ENCODE peak calls at places on chromosomes 1 and 21, in six cellular contexts. V is ovary; P is GM23338; X is CD8-positive, alpha-beta T cell; Z is SK-N-SH; O is uterus. S is an unnamed sample.

GRCh38 chr21:27346041-27346448 is 379.2 kb upstream of the ADAMTS5 start:
- DNase-seq in V (no peak), P (no peak), X (no peak), Z (no peak), O (no peak), S (no peak)

GRCh38 chr1:54596756-54597155 is 26.6 kb downstream of the FAM151A start:
- DNase-seq in V (no peak), P (no peak), X (no peak), Z (no peak), O (no peak), S (peak; percentile 29)

GRCh38 chr1:202288177-202288576 is 53.6 kb downstream of the UBE2T start:
- DNase-seq in V (no peak), P (no peak), X (no peak), Z (no peak), O (no peak), S (no peak)

GRCh38 chr21:41926068-41926806 is 27.6 kb downstream of the C2CD2 start:
- DNase-seq in V (no peak), P (peak; percentile 64), X (peak; percentile 68), Z (no peak), O (no peak), S (peak; percentile 44)

GRCh38 chr1:115676498-115677171 is 34.9 kb downstream of the VANGL1 start:
- DNase-seq in V (no peak), P (no peak), X (no peak), Z (no peak), O (no peak), S (no peak)

GRCh38 chr1:220300442-220301121 is 28.3 kb upstream of the RAB3GAP2 start:
- DNase-seq in V (peak; percentile 52), P (peak; percentile 64), X (no peak), Z (peak; percentile 48), O (peak; percentile 74), S (peak; percentile 84)

GRCh38 chr1:38577385-38577784 is 282.2 kb downstream of the RRAGC start:
- DNase-seq in V (no peak), P (no peak), X (peak; percentile 41), Z (no peak), O (no peak), S (no peak)

GRCh38 chr1:206839857-206840256 is 25.6 kb upstream of the IL20 start:
- DNase-seq in V (no peak), P (no peak), X (no peak), Z (no peak), O (no peak), S (no peak)

GRCh38 chr1:208759250-208759649 is 515.1 kb upstream of the PLXNA2 start:
- DNase-seq in V (no peak), P (no peak), X (no peak), Z (no peak), O (no peak), S (no peak)

GRCh38 chr21:43716376-43717165 is 2.4 kb upstream of the PDXK start:
- DNase-seq in V (no peak), P (no peak), X (no peak), Z (no peak), O (no peak), S (no peak)

GRCh38 chr21:37257526-37257966 is 9.6 kb downstream of the VPS26C start:
- DNase-seq in V (peak; percentile 53), P (peak; percentile 61), X (no peak), Z (peak; percentile 74), O (peak; percentile 22), S (peak; percentile 46)

GRCh38 chr1:182170941-182171461 is 109.5 kb upstream of the ZNF648 start:
- DNase-seq in V (no peak), P (no peak), X (no peak), Z (no peak), O (no peak), S (no peak)

GRCh38 chr1:1610796-1611597 is 4.3 kb upstream of the MIB2 start:
- DNase-seq in V (peak; percentile 76), P (no peak), X (no peak), Z (no peak), O (peak; percentile 61), S (no peak)

GRCh38 chr1:157108448-157108847 is 8.8 kb upstream of the ETV3L start:
- DNase-seq in V (no peak), P (no peak), X (no peak), Z (no peak), O (no peak), S (no peak)

GRCh38 chr1:212525479-212526110 is 83.0 kb upstream of the ATF3 start:
- DNase-seq in V (no peak), P (no peak), X (no peak), Z (no peak), O (no peak), S (no peak)

GRCh38 chr1:185886671-185887070 is 152.5 kb downstream of the HMCN1 start:
- DNase-seq in V (no peak), P (no peak), X (no peak), Z (no peak), O (no peak), S (no peak)

GRCh38 chr1:29824025-29824424 is 587.7 kb downstream of the PTPRU start:
- DNase-seq in V (no peak), P (no peak), X (peak; percentile 25), Z (no peak), O (no peak), S (no peak)

GRCh38 chr1:205775717-205776056 is 405 bp upstream of the RAB29 start:
- DNase-seq in V (no peak), P (no peak), X (no peak), Z (no peak), O (no peak), S (no peak)

GRCh38 chr21:41168391-41169257 is 664 bp downstream of the BACE2 start:
- DNase-seq in V (peak; percentile 55), P (peak; percentile 65), X (no peak), Z (peak; percentile 27), O (peak; percentile 60), S (peak; percentile 38)

GRCh38 chr1:169133228-169133576 is 26.7 kb downstream of the ATP1B1 start:
- DNase-seq in V (no peak), P (no peak), X (no peak), Z (no peak), O (no peak), S (no peak)

GRCh38 chr21:45455321-45456013 is 50.5 kb downstream of the COL18A1 start:
- DNase-seq in V (peak; percentile 68), P (no peak), X (no peak), Z (no peak), O (no peak), S (no peak)

GRCh38 chr1:227451062-227451461 is 112.3 kb upstream of the ZNF678 start:
- DNase-seq in V (no peak), P (no peak), X (no peak), Z (no peak), O (no peak), S (no peak)

GRCh38 chr1:200478239-200478623 is 68.4 kb upstream of the ZNF281 start:
- DNase-seq in V (no peak), P (no peak), X (no peak), Z (no peak), O (no peak), S (no peak)

GRCh38 chr1:95326023-95326422 is 92.0 kb downstream of the RWDD3 start:
- DNase-seq in V (no peak), P (no peak), X (no peak), Z (no peak), O (no peak), S (no peak)

GRCh38 chr1:10860682-10861081 is 64.2 kb upstream of the CASZ1 start:
- DNase-seq in V (no peak), P (no peak), X (no peak), Z (no peak), O (no peak), S (no peak)

GRCh38 chr1:202643397-202644218 is 66.6 kb downstream of the SYT2 start:
- DNase-seq in V (no peak), P (peak; percentile 72), X (no peak), Z (peak; percentile 70), O (no peak), S (no peak)

GRCh38 chr1:53183277-53183990 is 13.2 kb upstream of the CPT2 start:
- DNase-seq in V (peak; percentile 88), P (no peak), X (no peak), Z (no peak), O (peak; percentile 73), S (no peak)

GRCh38 chr1:151981178-151981525 is 12.5 kb downstream of the S100A10 start:
- DNase-seq in V (no peak), P (no peak), X (no peak), Z (no peak), O (no peak), S (no peak)

GRCh38 chr1:83530506-83530905 is 468.4 kb downstream of the TTLL7 start:
- DNase-seq in V (no peak), P (no peak), X (no peak), Z (no peak), O (no peak), S (no peak)
- H3K4me1 ChIP-seq in V (no peaks in the 10 kb centered on the region), P (no peaks in the 10 kb centered on the region), X (no peaks in the 10 kb centered on the region), Z (no peaks in the 10 kb centered on the region), O (no peaks in the 10 kb centered on the region), S (no peaks in the 10 kb centered on the region)

DNA sequence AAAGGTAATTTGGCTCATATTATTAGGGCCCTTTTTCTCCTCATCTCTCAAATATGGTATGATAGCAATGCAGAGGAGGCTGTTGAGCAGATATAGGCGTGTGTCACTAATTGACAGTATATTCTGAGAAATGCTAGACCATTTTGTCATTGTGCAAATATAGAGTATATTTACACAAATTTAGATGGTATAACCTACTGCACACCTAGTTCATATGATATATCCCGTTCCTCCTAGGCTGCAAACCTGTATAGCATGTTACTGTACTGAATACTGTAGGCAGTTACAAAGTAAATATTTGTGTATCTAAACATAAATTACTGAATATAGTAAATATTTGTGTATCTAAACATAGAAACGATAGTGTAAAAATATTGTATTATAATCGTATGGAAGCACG is 8.6 kb downstream of the ZBTB37 start:
- DNase-seq in V (no peak), P (no peak), X (no peak), Z (no peak), O (no peak), S (no peak)
- H3K27ac ChIP-seq in V (no peak overlapping the region), P (no peak overlapping the region), X (no peak overlapping the region), Z (no peak overlapping the region), O (no peak overlapping the region), S (no peak overlapping the region)

GRCh38 chr1:154467768-154468102 is 34.3 kb upstream of the TDRD10 start:
- DNase-seq in V (no peak), P (no peak), X (no peak), Z (no peak), O (no peak), S (no peak)
- TF ChIP-seq CTCF in V (no peak), P (no peak), X (no peak), Z (no peak), O (no peak), S (no peak)

GRCh38 chr1:61310057-61310456 is 227.7 kb downstream of the NFIA start:
- DNase-seq in V (no peak), P (no peak), X (no peak), Z (no peak), O (no peak), S (no peak)
- H3K4me1 ChIP-seq in V (no peaks in the 10 kb centered on the region), P (no peaks in the 10 kb centered on the region), X (no peaks in the 10 kb centered on the region), Z (no peaks in the 10 kb centered on the region), O (no peaks in the 10 kb centered on the region), S (peaks cover 10% of the 10 kb centered on the region)

GRCh38 chr1:62608905-62609304 is 11.6 kb downstream of the ANGPTL3 start:
- DNase-seq in V (no peak), P (no peak), X (no peak), Z (no peak), O (no peak), S (no peak)
- H3K27ac ChIP-seq in V (no peak overlapping the region), P (no peak overlapping the region), X (no peak overlapping the region), Z (no peak overlapping the region), O (no peak overlapping the region), S (no peak overlapping the region)

S was measured in A673.